ENCODE peak calls at places on chromosomes 12 and 14, in four cellular contexts. One of them, this sample, is unnamed.

GRCh38 chr14:100406505-100407131 is 83.5 kb downstream of the SLC25A47 start:
- DNase-seq in H1: no peak
- DNase-seq in GM12878: no peak
- DNase-seq in HepG2: peak
- DNase-seq in this sample: no peak

GRCh38 chr14:43535231-43535838 is 971.7 kb downstream of the FSCB start:
- DNase-seq in GM12878: no peak
- DNase-seq in HepG2: no peak
- DNase-seq in H1: no peak
- DNase-seq in this sample: no peak

GRCh38 chr14:23551266-23552028 is at the start of gene ZFHX2:
- DNase-seq in H1: no peak
- DNase-seq in GM12878: no peak
- DNase-seq in HepG2: peak
- DNase-seq in this sample: peak

GRCh38 chr12:54937929-54938328 is 46.6 kb downstream of the TESPA1 start:
- DNase-seq in H1: no peak
- DNase-seq in GM12878: no peak
- DNase-seq in HepG2: no peak
- DNase-seq in this sample: no peak

GRCh38 chr14:50230601-50231474 is 540 bp downstream of the SOS2 start:
- DNase-seq in GM12878: peak
- DNase-seq in H1: no peak
- DNase-seq in HepG2: peak
- DNase-seq in this sample: peak

GRCh38 chr12:52715416-52715815 is 12.1 kb upstream of the KRT77 start:
- DNase-seq in GM12878: no peak
- DNase-seq in H1: no peak
- DNase-seq in HepG2: peak
- DNase-seq in this sample: no peak

GRCh38 chr12:50390284-50390683 is 6.1 kb downstream of the FAM186A start:
- DNase-seq in GM12878: no peak
- DNase-seq in HepG2: peak
- DNase-seq in H1: no peak
- DNase-seq in this sample: no peak

GRCh38 chr14:76884853-76885276 is 58.7 kb downstream of the LRRC74A start:
- DNase-seq in H1: no peak
- DNase-seq in GM12878: no peak
- DNase-seq in HepG2: no peak
- DNase-seq in this sample: no peak

GRCh38 chr14:63493246-63493645 is 49.9 kb downstream of the PPP2R5E start:
- DNase-seq in GM12878: no peak
- DNase-seq in HepG2: no peak
- DNase-seq in H1: no peak
- DNase-seq in this sample: peak

GRCh38 chr14:59363545-59364226 is 101.5 kb downstream of the GPR135 start:
- DNase-seq in HepG2: no peak
- DNase-seq in H1: no peak
- DNase-seq in GM12878: no peak
- DNase-seq in this sample: no peak

GRCh38 chr14:35319509-35319908 is 27.3 kb downstream of the PSMA6 start:
- DNase-seq in HepG2: no peak
- DNase-seq in GM12878: no peak
- DNase-seq in H1: no peak
- DNase-seq in this sample: no peak

GRCh38 chr12:121038861-121039654 is at the start of gene OASL:
- DNase-seq in H1: no peak
- DNase-seq in GM12878: peak
- DNase-seq in HepG2: no peak
- DNase-seq in this sample: no peak

GRCh38 chr14:27427796-27428195 is 830.0 kb upstream of the NOVA1 start:
- DNase-seq in HepG2: no peak
- DNase-seq in H1: no peak
- DNase-seq in GM12878: no peak
- DNase-seq in this sample: no peak

GRCh38 chr14:69955855-69956567 is 76.8 kb downstream of the SMOC1 start:
- DNase-seq in GM12878: no peak
- DNase-seq in H1: no peak
- DNase-seq in HepG2: no peak
- DNase-seq in this sample: no peak

GRCh38 chr12:52884526-52885293 is 20.2 kb downstream of the KRT8 start:
- DNase-seq in GM12878: no peak
- DNase-seq in H1: no peak
- DNase-seq in HepG2: peak
- DNase-seq in this sample: peak

GRCh38 chr14:73238262-73238852 is 1.1 kb downstream of the PAPLN start:
- DNase-seq in H1: no peak
- DNase-seq in HepG2: peak
- DNase-seq in GM12878: no peak
- DNase-seq in this sample: no peak

GRCh38 chr14:69154779-69155178 is 1.9 kb upstream of the DCAF5 start:
- DNase-seq in H1: no peak
- DNase-seq in GM12878: no peak
- DNase-seq in HepG2: peak
- DNase-seq in this sample: peak

GRCh38 chr14:69008411-69008810 is 29.3 kb upstream of the ACTN1 start:
- DNase-seq in GM12878: no peak
- DNase-seq in H1: no peak
- DNase-seq in HepG2: no peak
- DNase-seq in this sample: peak

GRCh38 chr12:86389949-86390348 is 133.8 kb upstream of the MGAT4C start:
- DNase-seq in GM12878: no peak
- DNase-seq in H1: no peak
- DNase-seq in HepG2: no peak
- DNase-seq in this sample: no peak

GRCh38 chr14:101188571-101188915 is 285.0 kb upstream of the RTL1 start:
- DNase-seq in HepG2: no peak
- DNase-seq in H1: no peak
- DNase-seq in GM12878: no peak
- DNase-seq in this sample: no peak

GRCh38 chr14:105933238-105933637 is 406.9 kb downstream of the TMEM121 start:
- DNase-seq in H1: no peak
- DNase-seq in GM12878: no peak
- DNase-seq in HepG2: no peak
- DNase-seq in this sample: no peak

GRCh38 chr12:28884861-28885260 is 264.2 kb upstream of the FAR2 start:
- DNase-seq in HepG2: no peak
- DNase-seq in GM12878: no peak
- DNase-seq in H1: no peak
- DNase-seq in this sample: no peak

GRCh38 chr14:76954791-76955190 is 73.7 kb downstream of the IRF2BPL start:
- DNase-seq in GM12878: no peak
- DNase-seq in H1: no peak
- DNase-seq in HepG2: no peak
- DNase-seq in this sample: no peak

GRCh38 chr14:53247596-53248370 is 94.7 kb upstream of the DDHD1 start:
- DNase-seq in H1: no peak
- DNase-seq in HepG2: no peak
- DNase-seq in GM12878: no peak
- DNase-seq in this sample: no peak

GRCh38 chr14:57091030-57091608 is 177.6 kb downstream of the EXOC5 start:
- DNase-seq in HepG2: no peak
- DNase-seq in H1: no peak
- DNase-seq in GM12878: no peak
- DNase-seq in this sample: no peak

GRCh38 chr12:95440401-95440800 is 33.6 kb upstream of the METAP2 start:
- DNase-seq in GM12878: no peak
- DNase-seq in HepG2: no peak
- DNase-seq in H1: no peak
- DNase-seq in this sample: no peak

GRCh38 chr14:79658224-79658623 is 553.1 kb downstream of the DIO2 start:
- DNase-seq in HepG2: no peak
- DNase-seq in GM12878: no peak
- DNase-seq in H1: no peak
- DNase-seq in this sample: no peak

GRCh38 chr14:69682607-69683263 is 71.3 kb downstream of the SUSD6 start:
- DNase-seq in HepG2: peak
- DNase-seq in H1: no peak
- DNase-seq in GM12878: no peak
- DNase-seq in this sample: no peak

GRCh38 chr12:104285740-104286537 is 17.6 kb upstream of the EID3 start:
- DNase-seq in HepG2: no peak
- DNase-seq in GM12878: no peak
- DNase-seq in H1: no peak
- DNase-seq in this sample: no peak

GRCh38 chr12:47207829-47208248 is 128.1 kb upstream of the AMIGO2 start:
- DNase-seq in HepG2: no peak
- DNase-seq in H1: no peak
- DNase-seq in GM12878: peak
- DNase-seq in this sample: no peak

GRCh38 chr14:99590746-99591555 is 13.1 kb downstream of the CCDC85C start:
- DNase-seq in GM12878: no peak
- DNase-seq in H1: no peak
- DNase-seq in HepG2: no peak
- DNase-seq in this sample: no peak

GRCh38 chr12:15863258-15863835 is 18.8 kb upstream of the STRAP start:
- DNase-seq in H1: no peak
- DNase-seq in GM12878: no peak
- DNase-seq in HepG2: peak
- DNase-seq in this sample: no peak
- TF ChIP-seq SUZ12 in H1: no peak
- TF ChIP-seq SUZ12 in GM12878: no peak
- TF ChIP-seq SUZ12 in HepG2: no peak
- TF ChIP-seq SUZ12 in this sample: no peak

DNA sequence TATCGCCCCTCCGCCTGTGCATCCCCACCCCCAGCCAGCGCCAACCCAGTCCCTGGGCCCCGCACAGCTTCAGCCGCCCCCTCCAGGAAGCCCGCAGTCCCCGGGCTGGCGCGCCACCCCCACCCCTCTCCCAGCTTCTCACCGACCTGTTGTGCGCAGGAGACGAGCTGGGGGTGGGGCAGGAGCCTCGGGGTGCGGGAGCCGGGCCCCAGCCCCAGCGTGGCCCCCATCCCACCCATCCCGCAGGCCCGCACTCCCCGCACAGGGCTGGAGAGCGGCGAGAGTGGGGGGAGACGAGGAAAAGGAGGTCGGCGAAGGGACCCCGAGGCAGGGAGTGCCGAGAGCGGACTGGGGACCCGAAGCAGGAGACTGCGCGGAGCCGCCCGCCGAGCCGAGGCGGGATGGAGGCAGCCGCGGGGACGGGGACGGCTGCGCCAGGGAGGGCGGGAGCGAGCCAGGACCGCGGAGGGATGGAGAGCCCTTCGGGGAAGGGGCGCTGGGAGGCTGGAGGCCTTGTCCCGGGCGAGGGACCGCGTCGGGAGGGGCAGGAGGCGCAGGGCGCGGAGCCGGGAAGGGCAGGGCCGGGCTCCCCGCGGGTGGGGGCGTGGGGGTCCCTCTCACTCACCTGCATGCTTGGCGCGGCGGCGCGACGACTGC is 498 bp downstream of the PIANP start:
- DNase-seq in GM12878: no peak
- DNase-seq in H1: no peak
- DNase-seq in HepG2: no peak
- DNase-seq in this sample: no peak
- TF ChIP-seq SP1 in GM12878: no peak
- TF ChIP-seq SP1 in H1: no peak
- TF ChIP-seq SP1 in HepG2: no peak
- TF ChIP-seq SP1 in this sample: no peak

GRCh38 chr12:67669925-67670631 is 21.5 kb downstream of the DYRK2 start:
- DNase-seq in H1: no peak
- DNase-seq in HepG2: no peak
- DNase-seq in GM12878: no peak
- DNase-seq in this sample: no peak
- TF ChIP-seq SUZ12 in H1: no peak
- TF ChIP-seq SUZ12 in HepG2: no peak
- TF ChIP-seq SUZ12 in GM12878: no peak
- TF ChIP-seq SUZ12 in this sample: no peak

DNA sequence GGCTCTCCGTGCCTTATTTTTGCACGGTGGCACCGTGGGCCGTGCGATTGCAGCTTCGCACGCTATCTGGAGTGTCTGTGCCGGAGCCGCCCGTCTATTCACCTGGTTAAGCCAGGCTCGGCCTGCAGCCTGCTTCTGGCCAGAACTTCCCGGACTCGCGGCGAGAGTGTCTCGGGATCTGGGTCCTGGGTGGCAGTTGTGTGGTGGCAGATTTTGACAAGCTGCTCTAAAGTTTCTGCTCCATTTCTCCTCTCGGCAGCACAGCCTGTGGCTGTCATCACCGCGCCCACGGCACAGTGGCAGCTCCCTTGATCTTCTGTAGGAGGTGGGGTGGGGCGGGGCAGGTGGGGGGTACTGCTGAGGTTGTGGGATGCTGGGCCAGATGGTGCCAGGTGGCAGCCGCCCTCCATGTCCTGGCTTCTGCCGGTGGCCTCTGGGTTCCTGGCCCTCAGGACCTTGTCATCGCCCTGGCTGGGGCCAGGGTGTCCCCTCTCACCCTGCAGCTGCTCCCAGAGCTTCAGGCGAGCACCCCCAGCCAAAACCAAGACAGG is 2.9 kb downstream of the MMP17 start:
- DNase-seq in HepG2: no peak
- DNase-seq in GM12878: no peak
- DNase-seq in H1: no peak
- DNase-seq in this sample: no peak
- TF ChIP-seq SP1 in HepG2: no peak
- TF ChIP-seq SP1 in GM12878: no peak
- TF ChIP-seq SP1 in H1: no peak
- TF ChIP-seq SP1 in this sample: no peak

DNA sequence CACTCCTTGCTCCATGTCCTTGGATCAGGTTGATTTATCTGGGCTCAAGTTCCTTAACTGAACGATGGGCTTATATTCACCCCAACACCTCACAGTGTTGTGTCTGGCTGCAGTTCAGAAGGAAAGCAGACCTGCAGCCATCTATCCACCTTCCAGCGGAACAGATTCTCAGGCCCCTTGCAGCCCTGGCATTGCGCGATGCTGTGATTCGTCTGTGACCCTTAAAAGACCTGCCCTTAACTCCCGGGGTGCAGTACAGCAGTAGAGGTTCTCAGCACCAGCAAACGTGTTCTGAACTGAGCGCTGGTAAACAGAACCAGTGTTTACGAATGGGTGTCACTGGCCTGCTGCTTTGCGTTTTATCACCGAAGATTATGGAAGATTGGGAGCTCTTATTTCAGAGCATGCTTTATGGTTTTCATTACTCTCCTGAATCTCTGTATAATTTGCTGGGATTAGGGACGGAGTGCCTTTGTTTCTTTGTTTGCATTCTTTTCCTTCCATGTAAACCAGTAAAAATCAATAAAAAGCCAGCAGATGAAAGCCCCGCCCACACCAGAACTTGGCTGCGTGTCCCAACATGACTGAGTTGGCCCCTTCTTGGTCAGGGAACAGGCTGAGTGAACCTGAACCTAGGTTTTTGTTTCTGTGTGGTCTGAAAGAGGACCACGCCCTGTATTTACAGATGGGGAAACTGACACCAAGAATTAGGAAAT is 286.7 kb upstream of the CRY1 start:
- DNase-seq in H1: no peak
- DNase-seq in GM12878: no peak
- DNase-seq in HepG2: peak
- DNase-seq in this sample: peak
- TF ChIP-seq SUZ12 in H1: no peak
- TF ChIP-seq SUZ12 in GM12878: no peak
- TF ChIP-seq SUZ12 in HepG2: no peak
- TF ChIP-seq SUZ12 in this sample: no peak

This sample was measured in HEK293T.